ENCODE peak calls at places on chromosomes 13 and 19, in nine cellular contexts. Z is psoas muscle, S is transverse colon, T is heart right ventricle, N is AG04450, K is A549, R is adrenal gland, J is AG04449, M is foreskin fibroblast. Y is an unnamed sample.
A peak's percentile ranks its signal among the peaks of the same experiment; 100 is the strongest.

GRCh38 chr13:51221674-51222509 is at the start of gene FAM124A:
- DNase-seq in R (peak; percentile 59), N (no peak), Z (peak; percentile 48), T (peak; percentile 66), M (peak; percentile 73), J (no peak), K (peak; percentile 23), S (peak; percentile 53), Y (peak; percentile 46)

GRCh38 chr13:44368062-44368591 is 5.5 kb upstream of the SERP2 start:
- DNase-seq in S (no peak), J (peak; percentile 26), N (peak; percentile 20), M (peak; percentile 90), T (no peak), R (no peak), K (peak; percentile 11), Z (no peak), Y (no peak)

GRCh38 chr13:37138169-37138568 is 32.7 kb upstream of the CSNK1A1L start:
- DNase-seq in T (no peak), N (no peak), R (no peak), J (no peak), Z (no peak), K (peak; percentile 4), S (no peak), M (peak; percentile 41), Y (no peak)

GRCh38 chr13:113121183-113121927 is 1.2 kb upstream of the F10 start:
- DNase-seq in T (no peak), J (no peak), M (no peak), K (no peak), S (no peak), R (no peak), N (no peak), Z (no peak), Y (no peak)

GRCh38 chr13:110239280-110240120 is 67.5 kb downstream of the COL4A1 start:
- DNase-seq in N (no peak), K (no peak), T (no peak), S (no peak), R (no peak), J (no peak), M (peak; percentile 46), Z (no peak), Y (no peak)

GRCh38 chr13:89869312-89869711 is 1478.2 kb upstream of the MIR17HG start:
- DNase-seq in S (no peak), J (no peak), R (no peak), N (no peak), T (no peak), Z (no peak), M (no peak), K (no peak), Y (no peak)

GRCh38 chr13:95858286-95859075 is 181.5 kb downstream of the DNAJC3 start:
- DNase-seq in R (no peak), K (no peak), N (no peak), Z (no peak), M (peak; percentile 31), J (no peak), T (no peak), S (no peak), Y (no peak)

GRCh38 chr19:38411041-38411712 is 8.3 kb downstream of the FAM98C start:
- DNase-seq in S (no peak), K (peak; percentile 52), N (no peak), T (no peak), J (no peak), M (no peak), Z (no peak), R (no peak), Y (no peak)

GRCh38 chr19:2691951-2692350 is 10.5 kb downstream of the GNG7 start:
- DNase-seq in J (no peak), K (no peak), Z (no peak), N (no peak), R (no peak), M (no peak), T (no peak), S (no peak), Y (no peak)

GRCh38 chr13:93003531-93003930 is 223.1 kb upstream of the GPC6 start:
- DNase-seq in S (no peak), J (no peak), M (no peak), K (no peak), N (no peak), T (no peak), Z (no peak), R (no peak), Y (no peak)

GRCh38 chr13:106238690-106239089 is 296.8 kb downstream of the EFNB2 start:
- DNase-seq in M (no peak), N (no peak), Z (no peak), J (no peak), S (no peak), K (no peak), R (no peak), T (no peak), Y (no peak)

GRCh38 chr13:30864352-30865130 is 41.5 kb upstream of the MEDAG start:
- DNase-seq in R (peak; percentile 47), K (no peak), M (peak; percentile 83), S (no peak), J (peak; percentile 94), Z (no peak), T (no peak), N (peak; percentile 89), Y (no peak)

GRCh38 chr19:57888494-57889231 is at the start of gene ZNF814:
- DNase-seq in Z (peak; percentile 77), S (peak; percentile 86), R (peak; percentile 93), T (peak; percentile 81), N (peak; percentile 47), J (peak; percentile 42), K (peak; percentile 85), M (peak; percentile 91), Y (peak; percentile 89)
- TF ChIP-seq CTCF in Z (peak; percentile 39), S (peak; percentile 43), R (peak; percentile 37), T (peak; percentile 58), N (peak; percentile 43), J (peak; percentile 19), K (peak; percentile 10), M (peak; percentile 31), Y (no peak)

GRCh38 chr19:50668416-50669318 is 19.4 kb downstream of the C19orf81 start:
- DNase-seq in R (no peak), S (no peak), K (no peak), T (no peak), Z (no peak), M (no peak), N (no peak), J (no peak), Y (no peak)

GRCh38 chr19:50667759-50668231 is 18.6 kb downstream of the C19orf81 start:
- DNase-seq in K (no peak), J (no peak), N (no peak), M (peak; percentile 11), R (no peak), T (no peak), S (no peak), Z (no peak), Y (no peak)

GRCh38 chr19:50667177-50667758 is 18.0 kb downstream of the C19orf81 start:
- DNase-seq in S (no peak), K (no peak), M (no peak), J (no peak), N (no peak), R (no peak), Z (no peak), T (no peak), Y (no peak)

GRCh38 chr19:50664204-50664603 is 15.0 kb downstream of the C19orf81 start:
- DNase-seq in S (no peak), Z (no peak), R (no peak), K (no peak), N (no peak), J (no peak), T (no peak), M (no peak), Y (no peak)

GRCh38 chr19:50666346-50667176 is 17.3 kb downstream of the C19orf81 start:
- DNase-seq in J (no peak), K (no peak), M (no peak), T (no peak), S (no peak), R (no peak), Z (no peak), N (no peak), Y (no peak)
- H3K4me3 ChIP-seq in J (no peak overlapping the region), K (no peak overlapping the region), M (no peak overlapping the region), T (peak overlapping the region; percentile 5), S (no peak overlapping the region), R (no peak overlapping the region), Z (no peak overlapping the region), N (no peak overlapping the region), Y (no peak overlapping the region)

GRCh38 chr19:54247106-54247930 is 4.7 kb upstream of the LILRA6 start:
- DNase-seq in J (no peak), N (no peak), M (no peak), Z (no peak), R (no peak), K (no peak), T (no peak), S (no peak), Y (no peak)
- TF ChIP-seq CTCF in J (no peak), N (no peak), M (no peak), Z (no peak), R (no peak), K (no peak), T (no peak), S (no peak), Y (no peak)

DNA sequence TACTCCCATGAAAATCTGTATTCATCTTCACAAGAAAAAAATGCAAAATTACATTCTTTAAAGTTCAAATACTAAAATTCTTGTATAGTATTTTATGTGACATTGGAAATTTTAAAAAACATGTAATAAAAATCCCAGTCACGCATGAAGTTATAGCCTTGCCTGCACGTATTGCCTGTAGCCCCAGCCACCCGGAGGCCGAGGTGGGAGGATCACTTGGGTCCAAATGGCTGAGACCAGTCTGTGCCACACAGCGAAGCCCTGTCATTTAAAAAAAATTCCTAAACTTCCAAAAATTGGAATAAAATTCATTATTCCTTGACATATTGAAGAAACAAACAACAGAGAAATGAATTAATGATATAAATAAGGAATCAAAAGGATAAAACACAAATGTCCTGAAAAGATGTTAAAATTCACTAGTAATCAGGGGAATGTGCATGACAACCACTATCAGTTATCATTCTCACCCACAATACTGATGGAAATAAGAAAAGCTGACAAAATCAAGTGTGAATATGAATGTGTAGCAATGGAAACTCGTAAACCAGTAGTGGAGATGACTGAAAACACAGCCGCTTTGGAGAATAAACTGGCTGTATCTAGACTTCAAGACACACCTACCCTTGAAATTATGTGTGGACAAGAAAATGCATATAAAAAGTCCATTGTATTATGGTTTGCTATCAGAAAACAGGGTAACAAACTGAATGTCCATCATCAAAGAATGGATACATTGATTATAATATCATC is 7.5 kb downstream of the CARD8 start:
- DNase-seq in J (no peak), N (no peak), S (no peak), Z (no peak), R (no peak), T (no peak), K (no peak), M (no peak), Y (peak; percentile 26)
- H3K4me3 ChIP-seq in J (no peak overlapping the region), N (no peak overlapping the region), S (peak overlapping the region; percentile 16), Z (peak overlapping the region; percentile 56), R (no peak overlapping the region), T (peak overlapping the region; percentile 22), K (no peak overlapping the region), M (no peak overlapping the region), Y (peak overlapping the region; percentile 65)

GRCh38 chr13:42215578-42216421 is 56.2 kb upstream of the AKAP11 start:
- DNase-seq in T (no peak), R (peak; percentile 56), S (no peak), K (peak; percentile 40), Z (no peak), N (peak; percentile 15), M (peak; percentile 69), J (no peak), Y (peak; percentile 39)
- TF ChIP-seq CTCF in T (peak; percentile 48), R (peak; percentile 46), S (peak; percentile 28), K (peak; percentile 59), Z (no peak), N (peak; percentile 77), M (peak; percentile 71), J (peak; percentile 58), Y (peak; percentile 37)

GRCh38 chr13:46571189-46571901 is 18.4 kb downstream of the LRCH1 start:
- DNase-seq in K (peak; percentile 8), Z (no peak), T (no peak), N (peak; percentile 38), M (peak; percentile 81), S (no peak), R (no peak), J (no peak), Y (peak; percentile 70)
- H3K4me3 ChIP-seq in K (no peak overlapping the region), Z (no peak overlapping the region), T (no peak overlapping the region), N (no peak overlapping the region), M (no peak overlapping the region), S (no peak overlapping the region), R (no peak overlapping the region), J (no peak overlapping the region), Y (no peak overlapping the region)